ENCODE peak calls at places on chromosomes 1 and 21, in ten cellular contexts. N is tibial nerve, P is K562, M is suprapubic skin, K is body of pancreas, L is stomach, V is Peyer's patch, F is right lobe of liver, U is transverse colon, G is ovary. Y is an unnamed sample.

GRCh38 chr1:183632087-183632486 is 3.5 kb downstream of the ARPC5 start:
- DNase-seq in N (no peak), G (no peak), U (no peak), L (no peak), V (no peak), K (no peak), P (no peak), F (no peak), M (no peak), Y (no peak)

GRCh38 chr21:38869946-38870345 is 64.2 kb downstream of the ETS2 start:
- DNase-seq in F (no peak), K (no peak), L (no peak), N (no peak), M (no peak), G (no peak), V (no peak), U (no peak), P (no peak), Y (no peak)

GRCh38 chr21:37636152-37636860 is 269.7 kb downstream of the DYRK1A start:
- DNase-seq in F (no peak), U (no peak), L (no peak), V (no peak), G (no peak), K (no peak), N (no peak), M (no peak), P (no peak), Y (no peak)

GRCh38 chr1:230972855-230973271 is 5.8 kb downstream of the TTC13 start:
- DNase-seq in M (no peak), P (no peak), G (no peak), L (no peak), K (no peak), V (no peak), N (no peak), F (no peak), U (peak; percentile 31), Y (no peak)

GRCh38 chr1:100921110-100921706 is 25.3 kb downstream of the SLC30A7 start:
- DNase-seq in L (no peak), M (no peak), N (peak; percentile 61), V (no peak), K (no peak), U (no peak), G (no peak), F (no peak), P (peak; percentile 16), Y (no peak)

GRCh38 chr1:51303315-51303714 is 27.0 kb downstream of the TTC39A start:
- DNase-seq in K (no peak), M (no peak), V (no peak), F (no peak), N (no peak), G (no peak), L (no peak), P (no peak), U (no peak), Y (no peak)

GRCh38 chr1:184822267-184822666 is 67.6 kb upstream of the EDEM3 start:
- DNase-seq in G (no peak), V (no peak), P (no peak), U (no peak), N (no peak), K (no peak), F (no peak), L (no peak), M (no peak), Y (no peak)

GRCh38 chr21:42308914-42309752 is 6.1 kb downstream of the TFF3 start:
- DNase-seq in V (peak; percentile 52), U (no peak), L (peak; percentile 49), F (no peak), P (peak; percentile 39), M (no peak), G (no peak), N (no peak), K (no peak), Y (no peak)

GRCh38 chr1:32060914-32061313 is 11.8 kb upstream of the TMEM39B start:
- DNase-seq in L (no peak), N (no peak), F (no peak), K (no peak), V (no peak), P (no peak), M (no peak), G (no peak), U (no peak), Y (no peak)

GRCh38 chr1:163142152-163142551 is 60.6 kb downstream of the RGS5 start:
- DNase-seq in U (no peak), F (no peak), P (no peak), K (no peak), G (no peak), M (no peak), V (no peak), L (no peak), N (no peak), Y (no peak)

GRCh38 chr1:24849653-24850295 is 80.3 kb downstream of the RUNX3 start:
- DNase-seq in L (peak; percentile 25), G (no peak), V (peak; percentile 58), N (no peak), U (peak; percentile 42), M (no peak), K (no peak), F (no peak), P (no peak), Y (no peak)

GRCh38 chr1:94020764-94021579 is 100.0 kb downstream of the ABCA4 start:
- DNase-seq in N (no peak), L (no peak), M (no peak), F (no peak), V (no peak), G (no peak), U (no peak), P (no peak), K (no peak), Y (no peak)
- H3K27ac ChIP-seq in N (no peak overlapping the region), L (peak overlapping the region; percentile 64), M (no peak overlapping the region), F (no peak overlapping the region), V (no peak overlapping the region), G (no peak overlapping the region), U (no peak overlapping the region), P (no peak overlapping the region), K (no peak overlapping the region), Y (peak overlapping the region; percentile 7)

DNA sequence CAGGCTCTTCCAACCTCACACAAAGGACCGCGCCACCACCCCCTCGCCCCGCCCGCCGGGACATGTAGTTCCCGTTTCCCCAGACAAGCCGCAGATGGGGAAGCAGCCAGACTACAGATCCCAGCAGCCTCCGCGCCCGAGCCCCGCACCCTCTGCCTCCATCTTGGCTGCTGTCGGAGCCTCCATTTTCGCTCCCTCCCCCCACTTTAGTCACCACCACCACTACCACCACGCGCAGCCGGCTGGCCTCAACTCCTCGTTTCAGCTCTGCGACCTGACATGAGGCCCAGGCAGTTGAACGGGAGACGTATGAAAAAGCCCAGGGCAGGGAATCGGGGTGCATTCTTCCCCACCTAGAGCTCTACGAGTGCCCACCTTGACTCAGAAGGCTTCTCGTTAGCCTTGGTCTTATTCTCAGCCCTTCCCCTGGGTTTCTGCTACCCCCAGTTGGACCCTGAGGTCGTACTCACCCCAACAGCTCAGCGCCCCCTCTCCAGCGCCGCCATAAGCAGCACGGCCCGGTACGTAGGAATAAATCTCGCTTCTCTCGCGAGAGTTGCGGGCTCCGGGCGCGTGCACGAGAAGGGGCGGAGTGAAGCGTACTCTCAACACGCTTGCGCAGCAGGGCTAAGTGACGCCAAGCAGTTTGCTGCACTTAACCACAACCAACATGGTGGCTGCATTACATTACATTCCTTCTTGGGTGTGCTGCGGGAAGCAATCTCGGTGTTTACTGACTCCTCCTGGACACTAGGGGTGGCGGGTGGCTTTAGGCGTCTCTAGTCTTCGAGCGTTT is at the start of gene CSDE1:
- DNase-seq in F (peak; percentile 98), N (peak; percentile 97), M (peak; percentile 99), L (peak; percentile 98), K (peak; percentile 98), P (peak; percentile 95), V (peak; percentile 97), G (peak; percentile 98), U (peak; percentile 98), Y (peak; percentile 97)
- TF ChIP-seq POLR2A in F (peak; percentile 90), N (peak; percentile 95), M (peak; percentile 93), L (peak; percentile 86), K (peak; percentile 96), P (peak; percentile 99), V (peak; percentile 92), G (peak; percentile 95), U (peak; percentile 92), Y (peak; percentile 92)

DNA sequence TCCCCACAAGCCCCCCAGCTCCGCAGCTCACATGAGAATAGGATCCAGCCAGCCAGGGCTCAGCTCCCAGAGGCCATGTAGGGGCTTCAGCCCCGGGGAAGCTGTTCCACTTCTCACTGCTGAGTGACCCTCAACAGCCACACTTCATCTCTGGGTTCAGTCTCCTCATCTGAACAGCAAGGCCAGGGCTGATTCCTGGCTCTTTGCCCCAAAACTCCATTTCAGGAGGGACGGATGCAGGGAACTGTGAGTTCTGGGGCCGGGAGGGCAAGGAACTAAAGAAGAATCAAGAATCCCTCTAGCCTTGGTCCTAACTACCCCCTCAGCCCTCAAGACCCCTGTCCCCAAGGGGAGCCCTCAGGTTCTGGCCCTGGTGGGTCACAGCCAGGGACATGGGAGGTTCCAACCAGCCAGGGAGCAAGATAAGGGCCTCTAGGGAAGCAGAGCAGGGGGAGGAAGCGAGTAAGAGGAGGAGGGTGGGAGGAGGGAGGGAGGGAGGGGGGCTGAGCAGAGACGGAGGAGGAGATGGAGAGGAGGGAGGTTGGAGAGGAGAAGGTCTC is 13.1 kb downstream of the SDC3 start:
- DNase-seq in N (no peak), L (no peak), M (no peak), P (peak; percentile 73), U (no peak), G (no peak), K (no peak), F (no peak), V (no peak), Y (no peak)
- H3K27ac ChIP-seq in N (peak overlapping the region; percentile 29), L (no peak overlapping the region), M (no peak overlapping the region), P (peak overlapping the region; percentile 66), U (peak overlapping the region; percentile 67), G (no peak overlapping the region), K (no peak overlapping the region), F (no peak overlapping the region), V (no peak overlapping the region), Y (no peak overlapping the region)

DNA sequence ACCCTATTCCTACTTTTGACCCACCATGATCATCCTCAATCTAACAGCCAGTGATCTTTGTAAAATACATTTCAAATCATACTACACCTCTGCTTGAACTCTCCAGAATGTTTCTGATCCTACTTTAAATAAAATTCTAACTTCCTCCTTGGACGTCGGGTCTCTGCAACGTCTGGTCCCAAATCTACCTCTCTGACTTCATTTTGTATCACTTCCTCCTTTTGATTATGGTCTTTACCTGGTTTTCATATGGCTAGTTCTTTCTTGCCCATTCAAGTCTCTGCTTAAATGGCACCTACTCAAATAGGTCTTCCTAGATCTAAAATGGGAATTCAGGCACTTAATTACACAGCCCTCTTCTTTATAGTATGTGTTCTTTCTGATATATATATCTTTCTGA is 18.2 kb downstream of the PLPPR4 start:
- DNase-seq in U (no peak), V (no peak), M (no peak), L (no peak), G (no peak), P (no peak), F (no peak), N (no peak), K (no peak), Y (no peak)
- TF ChIP-seq POLR2A in U (no peak), V (no peak), M (no peak), L (no peak), G (no peak), P (no peak), F (no peak), N (no peak), K (no peak), Y (no peak)

Y was measured in breast epithelium.